ENCODE peak calls at places on chromosomes 16 and 17, in nine cellular contexts. W, L, G, X, V, I, A, U and Z are unnamed samples.

GRCh38 chr17:72118588-72119279 is 2.1 kb upstream of the SOX9 start:
- DNase-seq in W (peak), L (peak), G (peak), X (peak), V (peak), I (peak), A (no peak), U (peak), Z (no peak)

GRCh38 chr16:86925067-86925791 is 346.9 kb downstream of the FOXL1 start:
- DNase-seq in W (peak), L (no peak), G (peak), X (peak), V (peak), I (no peak), A (no peak), U (no peak), Z (peak)

GRCh38 chr17:10357768-10358167 is 15.0 kb downstream of the MYH13 start:
- DNase-seq in W (no peak), L (no peak), G (no peak), X (no peak), V (no peak), I (no peak), A (no peak), U (peak), Z (no peak)

GRCh38 chr17:33444731-33445130 is 151.6 kb upstream of the ASIC2 start:
- DNase-seq in W (no peak), L (no peak), G (no peak), X (no peak), V (no peak), I (no peak), A (no peak), U (no peak), Z (no peak)

GRCh38 chr16:10312784-10313724 is 72.8 kb upstream of the ATF7IP2 start:
- DNase-seq in W (no peak), L (peak), G (no peak), X (no peak), V (no peak), I (peak), A (no peak), U (no peak), Z (no peak)

GRCh38 chr17:79150799-79151198 is 76.2 kb downstream of the ENGASE start:
- DNase-seq in W (no peak), L (no peak), G (no peak), X (no peak), V (no peak), I (no peak), A (no peak), U (no peak), Z (no peak)

GRCh38 chr16:85611455-85612190 is 1.5 kb upstream of the GSE1 start:
- DNase-seq in W (no peak), L (peak), G (peak), X (peak), V (peak), I (no peak), A (peak), U (peak), Z (no peak)

GRCh38 chr17:45096141-45096540 is 35.0 kb downstream of the NMT1 start:
- DNase-seq in W (peak), L (no peak), G (peak), X (no peak), V (peak), I (no peak), A (no peak), U (no peak), Z (no peak)

GRCh38 chr17:7842950-7843535 is 9.0 kb downstream of the KDM6B start:
- DNase-seq in W (peak), L (peak), G (peak), X (peak), V (no peak), I (no peak), A (no peak), U (peak), Z (no peak)

GRCh38 chr16:49200223-49200820 is 81.3 kb downstream of the CBLN1 start:
- DNase-seq in W (no peak), L (no peak), G (no peak), X (no peak), V (no peak), I (no peak), A (no peak), U (no peak), Z (no peak)

GRCh38 chr16:86041807-86042206 is 142.8 kb downstream of the IRF8 start:
- DNase-seq in W (no peak), L (no peak), G (no peak), X (no peak), V (no peak), I (no peak), A (no peak), U (no peak), Z (no peak)

GRCh38 chr16:23269248-23270091 is 32.6 kb upstream of the SCNN1B start:
- DNase-seq in W (no peak), L (no peak), G (peak), X (no peak), V (no peak), I (no peak), A (no peak), U (no peak), Z (no peak)

GRCh38 chr16:72549878-72550277 is 377.9 kb upstream of the PMFBP1 start:
- DNase-seq in W (no peak), L (no peak), G (no peak), X (no peak), V (no peak), I (no peak), A (no peak), U (no peak), Z (no peak)

GRCh38 chr16:83539736-83540490 is 267.9 kb upstream of the HSBP1 start:
- DNase-seq in W (no peak), L (no peak), G (no peak), X (no peak), V (no peak), I (no peak), A (no peak), U (no peak), Z (no peak)

GRCh38 chr17:17300624-17301568 is 2.3 kb upstream of the NT5M start:
- DNase-seq in W (peak), L (peak), G (peak), X (no peak), V (peak), I (no peak), A (no peak), U (peak), Z (no peak)

GRCh38 chr17:3710951-3711383 is 12.7 kb upstream of the HASPIN start:
- DNase-seq in W (peak), L (no peak), G (peak), X (no peak), V (peak), I (peak), A (no peak), U (no peak), Z (no peak)

GRCh38 chr17:18250259-18250658 is 8.3 kb downstream of the FLII start:
- DNase-seq in W (no peak), L (peak), G (no peak), X (no peak), V (no peak), I (no peak), A (no peak), U (no peak), Z (no peak)

GRCh38 chr17:81667754-81668153 is 1.2 kb downstream of the CCDC137 start:
- DNase-seq in W (no peak), L (no peak), G (no peak), X (no peak), V (no peak), I (no peak), A (no peak), U (no peak), Z (no peak)

GRCh38 chr16:57591870-57592485 is 36.5 kb upstream of the ADGRG1 start:
- DNase-seq in W (no peak), L (no peak), G (no peak), X (no peak), V (no peak), I (no peak), A (no peak), U (no peak), Z (no peak)

GRCh38 chr17:78476149-78476548 is 97.7 kb downstream of the PGS1 start:
- DNase-seq in W (no peak), L (no peak), G (no peak), X (no peak), V (no peak), I (no peak), A (no peak), U (no peak), Z (no peak)

GRCh38 chr17:32689348-32689747 is 187.6 kb downstream of the MYO1D start:
- DNase-seq in W (no peak), L (no peak), G (no peak), X (no peak), V (no peak), I (no peak), A (no peak), U (no peak), Z (no peak)

GRCh38 chr16:57893559-57894389 is 77.2 kb downstream of the CNGB1 start:
- DNase-seq in W (peak), L (no peak), G (peak), X (peak), V (peak), I (no peak), A (peak), U (no peak), Z (peak)

GRCh38 chr16:87740441-87740840 is 25.3 kb downstream of the KLHDC4 start:
- DNase-seq in W (peak), L (no peak), G (peak), X (no peak), V (peak), I (no peak), A (peak), U (no peak), Z (no peak)

GRCh38 chr17:48413613-48414405 is 16.2 kb downstream of the SKAP1 start:
- DNase-seq in W (no peak), L (no peak), G (no peak), X (no peak), V (no peak), I (no peak), A (no peak), U (no peak), Z (no peak)

GRCh38 chr17:9628509-9628908 is 16.8 kb upstream of the USP43 start:
- DNase-seq in W (no peak), L (no peak), G (no peak), X (no peak), V (no peak), I (no peak), A (no peak), U (no peak), Z (no peak)

GRCh38 chr17:45092932-45093430 is 31.9 kb downstream of the NMT1 start:
- DNase-seq in W (peak), L (peak), G (peak), X (peak), V (peak), I (no peak), A (peak), U (peak), Z (peak)

GRCh38 chr17:3983945-3984484 is 19.8 kb upstream of the ATP2A3 start:
- DNase-seq in W (peak), L (no peak), G (peak), X (no peak), V (peak), I (no peak), A (no peak), U (no peak), Z (no peak)

GRCh38 chr17:57609125-57609877 is 135.8 kb downstream of the CCDC182 start:
- DNase-seq in W (no peak), L (no peak), G (no peak), X (no peak), V (no peak), I (no peak), A (no peak), U (no peak), Z (no peak)

GRCh38 chr17:17171991-17172939 is 33.9 kb downstream of the PLD6 start:
- DNase-seq in W (no peak), L (no peak), G (no peak), X (no peak), V (no peak), I (no peak), A (no peak), U (no peak), Z (no peak)

GRCh38 chr17:58375811-58376210 is 23.8 kb upstream of the SUPT4H1 start:
- DNase-seq in W (no peak), L (no peak), G (no peak), X (no peak), V (no peak), I (no peak), A (no peak), U (no peak), Z (no peak)

GRCh38 chr16:27695161-27695560 is 145.2 kb downstream of the KATNIP start:
- DNase-seq in W (no peak), L (no peak), G (no peak), X (no peak), V (no peak), I (no peak), A (no peak), U (no peak), Z (no peak)

GRCh38 chr16:27692576-27692975 is 142.6 kb downstream of the KATNIP start:
- DNase-seq in W (no peak), L (no peak), G (no peak), X (no peak), V (no peak), I (no peak), A (no peak), U (no peak), Z (no peak)

GRCh38 chr16:27690604-27691003 is 140.7 kb downstream of the KATNIP start:
- DNase-seq in W (peak), L (no peak), G (peak), X (no peak), V (peak), I (no peak), A (no peak), U (no peak), Z (no peak)

GRCh38 chr16:27689711-27690110 is 139.8 kb downstream of the KATNIP start:
- DNase-seq in W (no peak), L (no peak), G (no peak), X (no peak), V (peak), I (no peak), A (no peak), U (no peak), Z (no peak)

DNA sequence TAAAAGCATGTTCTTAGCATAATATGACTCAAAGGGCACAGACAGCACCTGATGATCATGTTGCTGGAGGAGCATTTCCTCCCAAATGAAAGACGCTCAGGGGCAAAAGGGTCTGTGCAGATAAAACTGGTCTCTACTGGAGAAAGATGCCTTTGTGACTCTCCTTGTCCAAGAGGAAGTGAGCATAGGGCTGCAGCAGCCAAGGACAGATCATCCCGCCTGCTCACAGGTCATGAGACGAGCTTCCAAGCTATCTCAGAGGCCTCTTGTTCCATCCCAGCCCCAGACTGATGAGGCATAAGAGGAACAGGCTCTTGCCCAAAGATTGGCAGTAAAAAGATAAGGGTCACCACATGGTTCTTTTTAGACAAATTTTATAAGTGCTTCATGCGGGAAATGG is 141.8 kb downstream of the KATNIP start:
- DNase-seq in W (no peak), L (no peak), G (no peak), X (no peak), V (no peak), I (no peak), A (no peak), U (no peak), Z (no peak)
- TF ChIP-seq CTCF in W (no peak), L (no peak), G (no peak), X (no peak), V (no peak), I (no peak), A (no peak), U (no peak), Z (no peak)

GRCh38 chr17:43399839-43400328 is 1.1 kb downstream of the ARL4D start:
- DNase-seq in W (no peak), L (no peak), G (peak), X (no peak), V (no peak), I (no peak), A (no peak), U (no peak), Z (no peak)

GRCh38 chr17:43398724-43399595 is at the start of gene ARL4D:
- DNase-seq in W (peak), L (peak), G (peak), X (no peak), V (peak), I (no peak), A (no peak), U (peak), Z (no peak)

GRCh38 chr17:43402567-43402966 is 3.8 kb downstream of the ARL4D start:
- DNase-seq in W (no peak), L (no peak), G (no peak), X (no peak), V (no peak), I (no peak), A (no peak), U (no peak), Z (no peak)

GRCh38 chr17:43402078-43402477 is 3.3 kb downstream of the ARL4D start:
- DNase-seq in W (no peak), L (no peak), G (no peak), X (no peak), V (no peak), I (no peak), A (no peak), U (no peak), Z (no peak)

GRCh38 chr17:43401293-43401692 is 2.5 kb downstream of the ARL4D start:
- DNase-seq in W (peak), L (peak), G (peak), X (peak), V (peak), I (no peak), A (peak), U (no peak), Z (no peak)
- H3K4me3 ChIP-seq in W (no peak), L (peak), G (peak), X (peak), V (peak), I (no peak), A (peak), U (peak), Z (peak)

GRCh38 chr17:35447494-35447893 is 1.1 kb downstream of the SLFN13 start:
- DNase-seq in W (no peak), L (no peak), G (no peak), X (no peak), V (no peak), I (no peak), A (no peak), U (no peak), Z (no peak)
- TF ChIP-seq CTCF in W (no peak), L (no peak), G (no peak), X (no peak), V (no peak), I (no peak), A (no peak), U (no peak), Z (no peak)

DNA sequence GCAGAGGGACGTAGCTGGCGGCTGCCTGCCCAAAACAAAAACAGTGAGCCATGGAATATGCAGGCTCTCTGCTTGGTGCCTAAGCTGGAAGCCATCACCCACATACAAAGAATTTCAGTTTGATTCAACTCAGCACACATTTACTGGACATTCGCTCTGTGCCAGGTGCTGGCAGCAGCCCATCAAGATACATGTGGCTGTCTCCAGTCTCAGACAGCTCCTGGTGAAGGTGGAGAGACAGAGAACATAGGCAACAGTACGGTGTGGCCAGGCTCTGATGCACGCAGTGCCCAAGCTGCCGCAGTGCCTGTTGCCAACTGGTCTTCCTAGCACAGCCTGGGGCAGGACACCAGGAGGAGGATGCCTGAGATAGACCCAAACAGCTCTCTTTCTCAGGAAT is 88.5 kb downstream of the AIPL1 start:
- DNase-seq in W (no peak), L (no peak), G (no peak), X (no peak), V (no peak), I (no peak), A (no peak), U (no peak), Z (no peak)
- H3K4me3 ChIP-seq in W (no peak), L (no peak), G (no peak), X (no peak), V (no peak), I (no peak), A (no peak), U (no peak), Z (no peak)

DNA sequence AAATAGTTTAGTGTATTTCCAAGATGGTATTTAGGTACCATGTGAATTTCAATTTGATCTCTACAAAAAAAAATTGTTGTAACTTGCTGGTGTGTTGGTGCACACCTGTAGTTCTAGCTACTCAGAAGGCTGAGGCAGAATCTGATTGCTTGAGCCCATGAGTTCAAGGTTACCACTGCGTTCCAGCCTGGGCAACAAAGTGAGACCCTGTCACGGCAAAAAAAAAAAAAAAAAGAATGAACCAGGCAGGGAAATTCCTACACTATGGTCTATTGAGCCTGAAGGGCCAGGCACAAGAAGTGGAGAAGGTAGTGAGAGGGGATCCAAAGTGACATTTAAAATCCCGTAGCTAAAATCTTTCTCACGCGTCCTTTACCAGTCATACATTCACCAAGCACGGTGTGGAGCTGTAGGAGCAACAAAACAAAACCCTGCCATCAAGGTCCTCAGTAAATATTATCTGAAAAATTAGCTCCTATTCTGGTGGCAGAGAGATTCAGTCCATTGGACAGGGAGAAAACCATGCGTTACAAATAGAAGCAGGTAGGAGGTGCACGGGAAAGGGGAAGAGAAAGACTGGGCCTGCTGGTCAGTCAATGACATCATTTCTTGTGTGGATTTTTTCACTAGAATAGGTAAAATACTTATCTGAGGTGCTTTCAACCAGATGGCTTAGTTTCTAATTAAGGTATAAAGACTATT is 27.3 kb downstream of the TXNDC11 start:
- DNase-seq in W (no peak), L (no peak), G (no peak), X (no peak), V (no peak), I (no peak), A (no peak), U (no peak), Z (no peak)
- TF ChIP-seq CTCF in W (no peak), L (no peak), G (no peak), X (no peak), V (no peak), I (no peak), A (no peak), U (no peak), Z (no peak)